ENCODE peak calls at places on chromosomes 16 and 17, in five cellular contexts. I, D, T, F and U are unnamed samples.

GRCh38 chr17:33302394-33302793 is 9.3 kb upstream of the ASIC2 start:
- DNase-seq in I (no peak), D (no peak), T (no peak), F (no peak), U (no peak)

GRCh38 chr16:1078579-1079021 is 6.1 kb downstream of the SSTR5 start:
- DNase-seq in D (no peak), F (no peak), I (peak; percentile 64), T (no peak), U (no peak)

GRCh38 chr16:65689726-65690125 is 567.9 kb upstream of the CDH11 start:
- DNase-seq in T (no peak), D (no peak), I (no peak), F (no peak), U (no peak)

GRCh38 chr16:66751135-66751991 is at the start of gene DYNC1LI2:
- DNase-seq in F (peak; percentile 89), T (peak; percentile 70), D (peak; percentile 69), I (no peak), U (peak; percentile 80)

GRCh38 chr16:68356919-68357286 is 46.1 kb downstream of the PRMT7 start:
- DNase-seq in F (no peak), D (no peak), T (no peak), I (no peak), U (no peak)

GRCh38 chr17:75591722-75592302 is 4.2 kb downstream of the MYO15B start:
- DNase-seq in I (no peak), D (no peak), F (no peak), T (no peak), U (no peak)

GRCh38 chr16:83842755-83843507 is 35.2 kb downstream of the HSBP1 start:
- DNase-seq in I (no peak), F (no peak), D (no peak), T (no peak), U (no peak)

GRCh38 chr17:41551370-41551769 is 20.5 kb downstream of the KRT9 start:
- DNase-seq in T (no peak), F (no peak), D (no peak), I (no peak), U (no peak)

GRCh38 chr16:88078111-88078775 is 127.0 kb downstream of the BANP start:
- DNase-seq in I (no peak), T (no peak), F (peak; percentile 16), D (no peak), U (no peak)

GRCh38 chr16:35131429-35131828 is 1672.0 kb downstream of the TP53TG3F start:
- DNase-seq in D (no peak), F (no peak), I (no peak), T (no peak), U (no peak)

GRCh38 chr16:29825145-29826044 is 5.1 kb downstream of the MVP start:
- DNase-seq in I (no peak), F (no peak), T (no peak), D (peak; percentile 74), U (no peak)

GRCh38 chr17:72171703-72172670 is 51.2 kb downstream of the SOX9 start:
- DNase-seq in I (no peak), D (no peak), T (no peak), F (no peak), U (peak; percentile 44)

GRCh38 chr17:15981208-15981607 is 18.3 kb downstream of the ZSWIM7 start:
- DNase-seq in F (no peak), D (no peak), I (no peak), T (no peak), U (no peak)

GRCh38 chr16:13110124-13110796 is 208.9 kb downstream of the SHISA9 start:
- DNase-seq in F (no peak), T (no peak), D (no peak), I (no peak), U (peak; percentile 58)

GRCh38 chr17:14760719-14761425 is 460.0 kb downstream of the HS3ST3B1 start:
- DNase-seq in D (no peak), T (no peak), F (no peak), I (no peak), U (no peak)

GRCh38 chr17:21397341-21398050 is 21.3 kb downstream of the KCNJ12 start:
- DNase-seq in F (no peak), T (peak; percentile 20), I (no peak), D (peak; percentile 74), U (no peak)

GRCh38 chr16:81900014-81900413 is 111.3 kb downstream of the SDR42E1 start:
- DNase-seq in I (no peak), T (no peak), F (no peak), D (no peak), U (no peak)

GRCh38 chr16:11121909-11122692 is 133.9 kb downstream of the SOCS1 start:
- DNase-seq in F (no peak), I (no peak), T (no peak), D (no peak), U (no peak)

GRCh38 chr16:3999479-3999868 is 116.8 kb downstream of the ADCY9 start:
- DNase-seq in I (no peak), T (no peak), F (peak; percentile 43), D (peak; percentile 81), U (peak; percentile 76)

GRCh38 chr17:37743612-37743874 is 1.3 kb downstream of the HNF1B start:
- DNase-seq in T (no peak), F (peak; percentile 57), I (no peak), D (no peak), U (no peak)

GRCh38 chr16:68406458-68407041 is 41.8 kb downstream of the SMPD3 start:
- DNase-seq in D (no peak), F (peak; percentile 18), I (no peak), T (no peak), U (peak; percentile 74)

GRCh38 chr16:27402964-27403600 is 1.1 kb downstream of the IL21R start:
- DNase-seq in F (no peak), D (no peak), T (no peak), I (no peak), U (no peak)

GRCh38 chr17:17075037-17075755 is 32.9 kb downstream of the MPRIP start:
- DNase-seq in D (peak; percentile 77), I (no peak), T (peak; percentile 64), F (peak; percentile 47), U (no peak)

GRCh38 chr17:73878923-73879322 is 234.7 kb upstream of the SDK2 start:
- DNase-seq in D (no peak), T (no peak), F (no peak), I (no peak), U (no peak)
- H3K9me3 ChIP-seq in D (no peaks in the 10 kb centered on the region), T (no peaks in the 10 kb centered on the region), F (no peaks in the 10 kb centered on the region), I (no peaks in the 10 kb centered on the region), U (no peaks in the 10 kb centered on the region)

GRCh38 chr16:85202631-85203461 is 90.6 kb upstream of the CIBAR2 start:
- DNase-seq in F (peak; percentile 60), T (peak; percentile 30), I (no peak), D (peak; percentile 90), U (peak; percentile 64)
- H3K27ac ChIP-seq in F (peak overlapping the region; percentile 71), T (peak overlapping the region; percentile 77), I (peak overlapping the region; percentile 17), D (peak overlapping the region; percentile 75), U (peak overlapping the region; percentile 26)

GRCh38 chr17:4295686-4296085 is 31.9 kb upstream of the ANKFY1 start:
- DNase-seq in I (no peak), T (no peak), D (no peak), F (no peak), U (no peak)
- TF ChIP-seq CTCF in I (no peak), T (no peak), D (no peak), F (no peak), U (no peak)

DNA sequence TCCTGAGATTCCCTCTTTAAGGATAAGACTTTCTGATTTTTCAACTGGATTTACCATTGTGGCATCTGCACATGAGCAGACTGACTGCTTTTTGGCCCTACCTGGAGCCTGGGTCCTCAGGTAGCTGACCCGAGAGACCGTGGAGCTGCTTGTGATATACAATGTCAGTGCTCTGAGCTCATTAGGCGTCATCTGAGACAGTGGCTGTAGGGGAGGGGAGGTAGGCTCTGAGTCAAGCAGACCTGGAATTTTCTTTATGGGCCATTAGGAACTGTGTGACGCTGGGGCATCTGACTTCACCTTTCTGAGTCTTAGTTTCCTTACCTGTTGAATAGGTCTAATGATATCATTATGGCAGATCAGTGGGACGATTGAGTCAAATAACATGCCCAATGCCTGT is 389.0 kb downstream of the WWOX start:
- DNase-seq in I (no peak), D (no peak), T (no peak), F (no peak), U (no peak)
- H3K9me3 ChIP-seq in I (no peaks in the 10 kb centered on the region), D (no peaks in the 10 kb centered on the region), T (no peaks in the 10 kb centered on the region), F (no peaks in the 10 kb centered on the region), U (no peaks in the 10 kb centered on the region)

GRCh38 chr16:54158986-54159385 is 127.6 kb downstream of the IRX3 start:
- DNase-seq in I (no peak), T (no peak), F (no peak), D (no peak), U (no peak)

GRCh38 chr16:54163197-54163843 is 123.3 kb downstream of the IRX3 start:
- DNase-seq in D (no peak), T (no peak), F (no peak), I (no peak), U (no peak)

GRCh38 chr16:54159490-54160080 is 127.0 kb downstream of the IRX3 start:
- DNase-seq in D (no peak), I (no peak), T (no peak), F (no peak), U (no peak)

GRCh38 chr16:54160939-54161897 is 125.4 kb downstream of the IRX3 start:
- DNase-seq in D (no peak), F (no peak), T (no peak), I (no peak), U (no peak)

DNA sequence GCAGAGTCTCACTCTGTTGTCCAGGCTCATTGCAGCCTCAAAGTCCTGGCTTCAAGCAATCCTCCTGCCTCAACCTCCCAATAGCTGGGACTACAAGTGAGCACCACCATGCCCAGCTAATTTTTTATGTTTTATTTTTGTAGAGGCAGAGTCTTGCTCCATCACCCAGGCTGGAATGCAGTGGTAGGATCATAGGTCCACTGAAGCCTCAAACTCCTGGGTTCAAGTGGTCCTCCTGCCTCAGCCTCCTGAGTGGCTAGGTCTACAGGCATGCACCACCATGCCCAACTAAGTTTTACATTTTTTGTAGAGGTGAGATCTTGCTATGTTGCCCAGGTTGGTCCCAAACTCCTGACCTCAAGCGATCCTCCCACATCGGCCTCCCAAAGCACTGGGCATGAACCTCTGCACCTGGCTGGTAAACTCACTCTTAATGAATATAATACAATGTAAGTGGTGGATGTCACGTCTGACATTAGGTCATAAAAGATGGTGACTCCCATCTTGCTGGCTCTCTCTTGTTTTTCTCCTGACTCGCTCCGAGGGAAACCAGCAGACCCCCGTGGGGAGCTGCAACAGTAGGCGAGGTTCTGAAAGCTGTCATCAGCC is 126.2 kb downstream of the IRX3 start:
- DNase-seq in T (no peak), F (no peak), I (no peak), D (no peak), U (no peak)
- H3K27ac ChIP-seq in T (no peak overlapping the region), F (no peak overlapping the region), I (no peak overlapping the region), D (no peak overlapping the region), U (no peak overlapping the region)

GRCh38 chr16:22177968-22178934 is 15.9 kb downstream of the SDR42E2 start:
- DNase-seq in D (no peak), I (no peak), T (no peak), F (no peak), U (no peak)
- TF ChIP-seq CTCF in D (no peak), I (no peak), T (no peak), F (no peak), U (no peak)

GRCh38 chr17:5194346-5194745 is 2.7 kb upstream of the ZNF594 start:
- DNase-seq in I (no peak), T (no peak), D (no peak), F (no peak), U (no peak)

GRCh38 chr17:5191541-5192417 is at the start of gene ZNF594:
- DNase-seq in T (peak; percentile 89), D (peak; percentile 93), I (peak; percentile 77), F (peak; percentile 98), U (peak; percentile 98)
- H3K9me3 ChIP-seq in T (no peaks in the 10 kb centered on the region), D (no peaks in the 10 kb centered on the region), I (peaks cover 20% of the 10 kb centered on the region), F (peaks cover 25% of the 10 kb centered on the region), U (no peaks in the 10 kb centered on the region)